ENCODE peak calls at places on chromosomes 6 and 20, in ten cellular contexts. One of them, this sample, is unnamed.

GRCh38 chr6:41426438-41426851 is 91.0 kb downstream of the NCR2 start:
- DNase-seq in AG04450: no peak
- DNase-seq in RPMI8226: peak
- DNase-seq in GDM1: no peak
- DNase-seq in islet precursor cell: no peak
- DNase-seq in activated CD4-positive, alpha-beta T cell treated with anti-CD3 and anti-CD28 coated beads for 24 hours: no peak
- DNase-seq in CD4-positive, CD25-positive, alpha-beta regulatory T cell: peak
- DNase-seq in left colon: no peak
- DNase-seq in stimulated activated CD8-positive, alpha-beta memory T cell treated with anti-CD3 and anti-CD28 coated beads, Interleukin-4, amount 100 ng/mL, for 1 hour: no peak
- DNase-seq in activated CD8-positive, alpha-beta memory T cell treated with anti-CD3 and anti-CD28 coated beads for 1 hour: no peak
- DNase-seq in this sample: no peak

GRCh38 chr6:154435400-154435945 is 75.0 kb downstream of the CNKSR3 start:
- DNase-seq in AG04450: no peak
- DNase-seq in RPMI8226: no peak
- DNase-seq in GDM1: no peak
- DNase-seq in islet precursor cell: no peak
- DNase-seq in activated CD4-positive, alpha-beta T cell treated with anti-CD3 and anti-CD28 coated beads for 24 hours: no peak
- DNase-seq in CD4-positive, CD25-positive, alpha-beta regulatory T cell: no peak
- DNase-seq in left colon: no peak
- DNase-seq in stimulated activated CD8-positive, alpha-beta memory T cell treated with anti-CD3 and anti-CD28 coated beads, Interleukin-4, amount 100 ng/mL, for 1 hour: no peak
- DNase-seq in activated CD8-positive, alpha-beta memory T cell treated with anti-CD3 and anti-CD28 coated beads for 1 hour: no peak
- DNase-seq in this sample: no peak

GRCh38 chr6:6751615-6752014 is 163.1 kb downstream of the LY86 start:
- DNase-seq in AG04450: no peak
- DNase-seq in RPMI8226: no peak
- DNase-seq in GDM1: no peak
- DNase-seq in islet precursor cell: no peak
- DNase-seq in activated CD4-positive, alpha-beta T cell treated with anti-CD3 and anti-CD28 coated beads for 24 hours: peak
- DNase-seq in CD4-positive, CD25-positive, alpha-beta regulatory T cell: no peak
- DNase-seq in left colon: peak
- DNase-seq in stimulated activated CD8-positive, alpha-beta memory T cell treated with anti-CD3 and anti-CD28 coated beads, Interleukin-4, amount 100 ng/mL, for 1 hour: no peak
- DNase-seq in activated CD8-positive, alpha-beta memory T cell treated with anti-CD3 and anti-CD28 coated beads for 1 hour: no peak
- DNase-seq in this sample: no peak

GRCh38 chr20:57600324-57601210 is 19.7 kb downstream of the ZBP1 start:
- DNase-seq in AG04450: no peak
- DNase-seq in RPMI8226: no peak
- DNase-seq in GDM1: no peak
- DNase-seq in islet precursor cell: no peak
- DNase-seq in activated CD4-positive, alpha-beta T cell treated with anti-CD3 and anti-CD28 coated beads for 24 hours: no peak
- DNase-seq in CD4-positive, CD25-positive, alpha-beta regulatory T cell: no peak
- DNase-seq in left colon: no peak
- DNase-seq in stimulated activated CD8-positive, alpha-beta memory T cell treated with anti-CD3 and anti-CD28 coated beads, Interleukin-4, amount 100 ng/mL, for 1 hour: no peak
- DNase-seq in activated CD8-positive, alpha-beta memory T cell treated with anti-CD3 and anti-CD28 coated beads for 1 hour: no peak
- DNase-seq in this sample: no peak

GRCh38 chr6:25062070-25062811 is 126.5 kb upstream of the RIPOR2 start:
- DNase-seq in AG04450: no peak
- DNase-seq in RPMI8226: no peak
- DNase-seq in GDM1: no peak
- DNase-seq in islet precursor cell: no peak
- DNase-seq in activated CD4-positive, alpha-beta T cell treated with anti-CD3 and anti-CD28 coated beads for 24 hours: no peak
- DNase-seq in CD4-positive, CD25-positive, alpha-beta regulatory T cell: no peak
- DNase-seq in left colon: no peak
- DNase-seq in stimulated activated CD8-positive, alpha-beta memory T cell treated with anti-CD3 and anti-CD28 coated beads, Interleukin-4, amount 100 ng/mL, for 1 hour: no peak
- DNase-seq in activated CD8-positive, alpha-beta memory T cell treated with anti-CD3 and anti-CD28 coated beads for 1 hour: no peak
- DNase-seq in this sample: no peak

GRCh38 chr6:110140650-110141049 is 38.8 kb downstream of the WASF1 start:
- DNase-seq in AG04450: peak
- DNase-seq in RPMI8226: no peak
- DNase-seq in GDM1: no peak
- DNase-seq in islet precursor cell: no peak
- DNase-seq in activated CD4-positive, alpha-beta T cell treated with anti-CD3 and anti-CD28 coated beads for 24 hours: no peak
- DNase-seq in CD4-positive, CD25-positive, alpha-beta regulatory T cell: no peak
- DNase-seq in left colon: no peak
- DNase-seq in stimulated activated CD8-positive, alpha-beta memory T cell treated with anti-CD3 and anti-CD28 coated beads, Interleukin-4, amount 100 ng/mL, for 1 hour: no peak
- DNase-seq in activated CD8-positive, alpha-beta memory T cell treated with anti-CD3 and anti-CD28 coated beads for 1 hour: no peak
- DNase-seq in this sample: no peak

GRCh38 chr20:2293971-2294370 is 1.8 kb upstream of the TGM3 start:
- DNase-seq in AG04450: no peak
- DNase-seq in RPMI8226: no peak
- DNase-seq in GDM1: no peak
- DNase-seq in islet precursor cell: no peak
- DNase-seq in activated CD4-positive, alpha-beta T cell treated with anti-CD3 and anti-CD28 coated beads for 24 hours: no peak
- DNase-seq in CD4-positive, CD25-positive, alpha-beta regulatory T cell: no peak
- DNase-seq in left colon: no peak
- DNase-seq in stimulated activated CD8-positive, alpha-beta memory T cell treated with anti-CD3 and anti-CD28 coated beads, Interleukin-4, amount 100 ng/mL, for 1 hour: no peak
- DNase-seq in activated CD8-positive, alpha-beta memory T cell treated with anti-CD3 and anti-CD28 coated beads for 1 hour: no peak
- DNase-seq in this sample: no peak

GRCh38 chr6:22401206-22401605 is 104.4 kb upstream of the PRL start:
- DNase-seq in AG04450: no peak
- DNase-seq in RPMI8226: no peak
- DNase-seq in GDM1: no peak
- DNase-seq in islet precursor cell: no peak
- DNase-seq in activated CD4-positive, alpha-beta T cell treated with anti-CD3 and anti-CD28 coated beads for 24 hours: no peak
- DNase-seq in CD4-positive, CD25-positive, alpha-beta regulatory T cell: no peak
- DNase-seq in left colon: no peak
- DNase-seq in stimulated activated CD8-positive, alpha-beta memory T cell treated with anti-CD3 and anti-CD28 coated beads, Interleukin-4, amount 100 ng/mL, for 1 hour: no peak
- DNase-seq in activated CD8-positive, alpha-beta memory T cell treated with anti-CD3 and anti-CD28 coated beads for 1 hour: no peak
- DNase-seq in this sample: peak

GRCh38 chr6:74041420-74041819 is 345.4 kb downstream of the CD109 start:
- DNase-seq in AG04450: no peak
- DNase-seq in RPMI8226: no peak
- DNase-seq in GDM1: no peak
- DNase-seq in islet precursor cell: peak
- DNase-seq in activated CD4-positive, alpha-beta T cell treated with anti-CD3 and anti-CD28 coated beads for 24 hours: no peak
- DNase-seq in CD4-positive, CD25-positive, alpha-beta regulatory T cell: no peak
- DNase-seq in left colon: no peak
- DNase-seq in stimulated activated CD8-positive, alpha-beta memory T cell treated with anti-CD3 and anti-CD28 coated beads, Interleukin-4, amount 100 ng/mL, for 1 hour: no peak
- DNase-seq in activated CD8-positive, alpha-beta memory T cell treated with anti-CD3 and anti-CD28 coated beads for 1 hour: no peak
- DNase-seq in this sample: peak

GRCh38 chr6:47669684-47670515 is 28.5 kb upstream of the ADGRF4 start:
- DNase-seq in AG04450: no peak
- DNase-seq in RPMI8226: no peak
- DNase-seq in GDM1: no peak
- DNase-seq in islet precursor cell: peak
- DNase-seq in activated CD4-positive, alpha-beta T cell treated with anti-CD3 and anti-CD28 coated beads for 24 hours: no peak
- DNase-seq in CD4-positive, CD25-positive, alpha-beta regulatory T cell: no peak
- DNase-seq in left colon: no peak
- DNase-seq in stimulated activated CD8-positive, alpha-beta memory T cell treated with anti-CD3 and anti-CD28 coated beads, Interleukin-4, amount 100 ng/mL, for 1 hour: no peak
- DNase-seq in activated CD8-positive, alpha-beta memory T cell treated with anti-CD3 and anti-CD28 coated beads for 1 hour: no peak
- DNase-seq in this sample: peak

GRCh38 chr6:77292564-77293546 is 170.4 kb downstream of the HTR1B start:
- DNase-seq in AG04450: peak
- DNase-seq in RPMI8226: no peak
- DNase-seq in GDM1: no peak
- DNase-seq in islet precursor cell: peak
- DNase-seq in activated CD4-positive, alpha-beta T cell treated with anti-CD3 and anti-CD28 coated beads for 24 hours: no peak
- DNase-seq in CD4-positive, CD25-positive, alpha-beta regulatory T cell: no peak
- DNase-seq in left colon: no peak
- DNase-seq in stimulated activated CD8-positive, alpha-beta memory T cell treated with anti-CD3 and anti-CD28 coated beads, Interleukin-4, amount 100 ng/mL, for 1 hour: no peak
- DNase-seq in activated CD8-positive, alpha-beta memory T cell treated with anti-CD3 and anti-CD28 coated beads for 1 hour: no peak
- DNase-seq in this sample: peak

GRCh38 chr20:36645998-36646397 is at the start of gene SLA2:
- DNase-seq in AG04450: no peak
- DNase-seq in RPMI8226: peak
- DNase-seq in GDM1: peak
- DNase-seq in islet precursor cell: no peak
- DNase-seq in activated CD4-positive, alpha-beta T cell treated with anti-CD3 and anti-CD28 coated beads for 24 hours: peak
- DNase-seq in CD4-positive, CD25-positive, alpha-beta regulatory T cell: peak
- DNase-seq in left colon: peak
- DNase-seq in stimulated activated CD8-positive, alpha-beta memory T cell treated with anti-CD3 and anti-CD28 coated beads, Interleukin-4, amount 100 ng/mL, for 1 hour: peak
- DNase-seq in activated CD8-positive, alpha-beta memory T cell treated with anti-CD3 and anti-CD28 coated beads for 1 hour: peak
- DNase-seq in this sample: no peak

GRCh38 chr20:32336918-32337347 is 21.2 kb upstream of the ASXL1 start:
- DNase-seq in AG04450: no peak
- DNase-seq in RPMI8226: peak
- DNase-seq in GDM1: peak
- DNase-seq in islet precursor cell: no peak
- DNase-seq in activated CD4-positive, alpha-beta T cell treated with anti-CD3 and anti-CD28 coated beads for 24 hours: no peak
- DNase-seq in CD4-positive, CD25-positive, alpha-beta regulatory T cell: peak
- DNase-seq in left colon: no peak
- DNase-seq in stimulated activated CD8-positive, alpha-beta memory T cell treated with anti-CD3 and anti-CD28 coated beads, Interleukin-4, amount 100 ng/mL, for 1 hour: no peak
- DNase-seq in activated CD8-positive, alpha-beta memory T cell treated with anti-CD3 and anti-CD28 coated beads for 1 hour: no peak
- DNase-seq in this sample: no peak

GRCh38 chr6:45522486-45522885 is 144.8 kb upstream of the SUPT3H start:
- DNase-seq in AG04450: no peak
- DNase-seq in RPMI8226: no peak
- DNase-seq in GDM1: no peak
- DNase-seq in islet precursor cell: no peak
- DNase-seq in activated CD4-positive, alpha-beta T cell treated with anti-CD3 and anti-CD28 coated beads for 24 hours: no peak
- DNase-seq in CD4-positive, CD25-positive, alpha-beta regulatory T cell: no peak
- DNase-seq in left colon: no peak
- DNase-seq in stimulated activated CD8-positive, alpha-beta memory T cell treated with anti-CD3 and anti-CD28 coated beads, Interleukin-4, amount 100 ng/mL, for 1 hour: no peak
- DNase-seq in activated CD8-positive, alpha-beta memory T cell treated with anti-CD3 and anti-CD28 coated beads for 1 hour: no peak
- DNase-seq in this sample: no peak

GRCh38 chr6:105207524-105208269 is 27.9 kb upstream of the POPDC3 start:
- DNase-seq in AG04450: no peak
- DNase-seq in RPMI8226: no peak
- DNase-seq in GDM1: no peak
- DNase-seq in islet precursor cell: no peak
- DNase-seq in activated CD4-positive, alpha-beta T cell treated with anti-CD3 and anti-CD28 coated beads for 24 hours: no peak
- DNase-seq in CD4-positive, CD25-positive, alpha-beta regulatory T cell: no peak
- DNase-seq in left colon: no peak
- DNase-seq in stimulated activated CD8-positive, alpha-beta memory T cell treated with anti-CD3 and anti-CD28 coated beads, Interleukin-4, amount 100 ng/mL, for 1 hour: no peak
- DNase-seq in activated CD8-positive, alpha-beta memory T cell treated with anti-CD3 and anti-CD28 coated beads for 1 hour: no peak
- DNase-seq in this sample: no peak

GRCh38 chr6:45625191-45625664 is 247.5 kb upstream of the SUPT3H start:
- DNase-seq in AG04450: peak
- DNase-seq in RPMI8226: no peak
- DNase-seq in GDM1: no peak
- DNase-seq in islet precursor cell: peak
- DNase-seq in activated CD4-positive, alpha-beta T cell treated with anti-CD3 and anti-CD28 coated beads for 24 hours: no peak
- DNase-seq in CD4-positive, CD25-positive, alpha-beta regulatory T cell: no peak
- DNase-seq in left colon: no peak
- DNase-seq in stimulated activated CD8-positive, alpha-beta memory T cell treated with anti-CD3 and anti-CD28 coated beads, Interleukin-4, amount 100 ng/mL, for 1 hour: no peak
- DNase-seq in activated CD8-positive, alpha-beta memory T cell treated with anti-CD3 and anti-CD28 coated beads for 1 hour: no peak
- DNase-seq in this sample: no peak